ENCODE peak calls at places on chromosomes 13 and 19, in seven cellular contexts. M is stomach; G is naive thymus-derived CD4-positive, alpha-beta T cell; P is CD8-positive, alpha-beta memory T cell; L is keratinocyte; V is adipocyte; F is psoas muscle. J is an unnamed sample.

GRCh38 chr13:93878675-93879074 is 600.8 kb downstream of the DCT start:
- DNase-seq in V (no peak), L (no peak), G (no peak), M (no peak), F (no peak), P (no peak), J (no peak)

GRCh38 chr19:50896591-50897190 is 14.5 kb downstream of the KLK4 start:
- DNase-seq in F (no peak), G (no peak), L (peak; percentile 97), P (no peak), M (no peak), V (no peak), J (no peak)

GRCh38 chr13:99990045-99990977 is 8.7 kb downstream of the ZIC2 start:
- DNase-seq in G (no peak), L (no peak), F (no peak), M (no peak), P (no peak), V (no peak), J (no peak)

GRCh38 chr13:113995051-113995601 is 21.2 kb upstream of the C13orf46 start:
- DNase-seq in V (no peak), P (no peak), L (no peak), G (no peak), F (peak; percentile 70), M (no peak), J (no peak)

GRCh38 chr19:30664358-30665058 is 292.3 kb downstream of the ZNF536 start:
- DNase-seq in L (no peak), V (peak; percentile 18), G (no peak), F (no peak), M (peak; percentile 58), P (no peak), J (no peak)

GRCh38 chr19:33430674-33431277 is 57.3 kb downstream of the CEBPG start:
- DNase-seq in V (peak; percentile 78), F (peak; percentile 84), P (peak; percentile 48), M (peak; percentile 71), L (no peak), G (peak; percentile 41), J (peak; percentile 60)

GRCh38 chr19:29841209-29841558 is 29.4 kb downstream of the CCNE1 start:
- DNase-seq in P (no peak), V (no peak), F (peak; percentile 41), L (no peak), G (no peak), M (no peak), J (no peak)

GRCh38 chr13:23268441-23268840 is 87.7 kb downstream of the SGCG start:
- DNase-seq in L (no peak), G (no peak), P (no peak), F (no peak), V (no peak), M (no peak), J (no peak)

GRCh38 chr13:39565036-39565949 is 37.7 kb downstream of the LHFPL6 start:
- DNase-seq in G (no peak), V (peak; percentile 87), L (peak; percentile 46), M (no peak), F (no peak), P (no peak), J (no peak)

GRCh38 chr19:5738423-5738822 is 18.0 kb downstream of the CATSPERD start:
- DNase-seq in P (no peak), M (no peak), G (no peak), V (no peak), F (no peak), L (no peak), J (no peak)

GRCh38 chr19:17811103-17811502 is 10.2 kb downstream of the INSL3 start:
- DNase-seq in L (no peak), F (no peak), G (no peak), M (no peak), P (no peak), V (no peak), J (no peak)

GRCh38 chr13:111846396-111847174 is 220.4 kb upstream of the SOX1 start:
- DNase-seq in V (no peak), G (no peak), P (no peak), F (no peak), L (no peak), M (no peak), J (no peak)

GRCh38 chr19:4456843-4457653 is 546 bp downstream of the UBXN6 start:
- DNase-seq in V (peak; percentile 85), M (peak; percentile 41), F (peak; percentile 64), G (peak; percentile 45), L (no peak), P (no peak), J (peak; percentile 35)

GRCh38 chr13:72163671-72164070 is 296.7 kb upstream of the DACH1 start:
- DNase-seq in L (no peak), F (no peak), P (no peak), M (no peak), G (no peak), V (peak; percentile 11), J (no peak)

GRCh38 chr13:28159057-28159456 is 20.7 kb downstream of the PAN3 start:
- DNase-seq in V (no peak), G (no peak), M (no peak), F (no peak), P (no peak), L (no peak), J (no peak)

GRCh38 chr19:28208745-28209144 is 1004.2 kb downstream of the UQCRFS1 start:
- DNase-seq in L (no peak), M (no peak), V (no peak), G (no peak), F (no peak), P (no peak), J (no peak)

GRCh38 chr13:51760592-51760991 is 43.4 kb downstream of the DHRS12 start:
- DNase-seq in P (no peak), F (no peak), V (no peak), G (no peak), L (no peak), M (no peak), J (no peak)

GRCh38 chr13:50079278-50080157 is 64.3 kb downstream of the KCNRG start:
- DNase-seq in V (peak; percentile 20), M (no peak), L (no peak), F (no peak), G (no peak), P (no peak), J (no peak)

GRCh38 chr19:35008891-35009341 is 8.8 kb downstream of the GRAMD1A start:
- DNase-seq in M (no peak), P (no peak), L (no peak), F (no peak), G (no peak), V (no peak), J (no peak)

GRCh38 chr19:34232566-34233481 is 21.5 kb upstream of the GARRE1 start:
- DNase-seq in M (no peak), F (peak; percentile 65), V (peak; percentile 87), G (no peak), P (no peak), L (peak; percentile 70), J (no peak)

GRCh38 chr19:45439569-45440258 is 16.0 kb upstream of the ERCC1 start:
- DNase-seq in L (no peak), M (peak; percentile 85), P (peak; percentile 89), G (peak; percentile 75), F (peak; percentile 96), V (peak; percentile 93), J (peak; percentile 75)

GRCh38 chr13:86601351-86601750 is 802.1 kb upstream of the SLITRK6 start:
- DNase-seq in G (no peak), V (no peak), P (no peak), F (no peak), L (no peak), M (no peak), J (no peak)

GRCh38 chr19:58170860-58171259 is 12.0 kb upstream of the ZNF274 start:
- DNase-seq in P (no peak), V (no peak), L (no peak), G (no peak), M (no peak), F (no peak), J (no peak)
- H3K9me3 ChIP-seq in P (peaks cover 32% of the 10 kb centered on the region), V (peaks cover 82% of the 10 kb centered on the region), L (peaks cover 8% of the 10 kb centered on the region), G (peaks cover 90% of the 10 kb centered on the region), M (peaks cover 99% of the 10 kb centered on the region), F (peaks cover 65% of the 10 kb centered on the region), J (peaks cover 5% of the 10 kb centered on the region)

GRCh38 chr19:55985254-55985653 is 1.3 kb upstream of the NLRP5 start:
- DNase-seq in L (no peak), V (no peak), G (no peak), F (no peak), P (no peak), M (no peak), J (no peak)

GRCh38 chr19:55986487-55986886 is at the start of gene NLRP5:
- DNase-seq in F (no peak), V (no peak), P (no peak), L (no peak), G (no peak), M (no peak), J (no peak)
- H3K9me3 ChIP-seq in F (no peaks in the 10 kb centered on the region), V (no peaks in the 10 kb centered on the region), P (no peaks in the 10 kb centered on the region), L (peaks cover 3% of the 10 kb centered on the region), G (no peaks in the 10 kb centered on the region), M (no peaks in the 10 kb centered on the region), J (no peaks in the 10 kb centered on the region)

DNA sequence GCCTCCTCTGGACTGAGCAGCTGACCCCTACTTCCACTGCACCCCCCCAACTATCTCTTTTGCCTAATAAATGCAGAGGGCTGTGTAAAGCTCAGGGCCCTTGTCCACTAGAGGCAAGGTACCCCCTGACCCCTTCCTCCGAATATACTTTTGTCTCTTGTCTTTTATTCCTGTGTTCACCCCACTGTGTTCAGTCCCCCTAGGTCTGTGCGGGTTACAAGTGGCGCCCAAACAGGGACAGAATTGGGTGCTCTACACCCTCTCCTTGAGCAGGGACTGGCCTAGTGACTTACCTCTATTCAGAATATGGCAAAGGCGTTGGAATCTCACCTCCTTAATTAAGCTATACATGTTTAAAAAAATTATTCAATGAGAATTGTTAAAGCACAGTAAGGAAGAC is 15.0 kb downstream of the ZNF350 start:
- DNase-seq in P (no peak), V (no peak), F (no peak), L (no peak), M (no peak), G (no peak), J (no peak)
- H3K9me3 ChIP-seq in P (peaks cover 74% of the 10 kb centered on the region), V (peaks cover 97% of the 10 kb centered on the region), F (peaks cover 96% of the 10 kb centered on the region), L (peaks cover 19% of the 10 kb centered on the region), M (peaks cover 96% of the 10 kb centered on the region), G (peaks cover 97% of the 10 kb centered on the region), J (peaks cover 80% of the 10 kb centered on the region)

GRCh38 chr19:58021541-58022282 is 12.1 kb upstream of the ZSCAN1 start:
- DNase-seq in L (no peak), M (no peak), P (peak; percentile 39), F (no peak), G (peak; percentile 21), V (peak; percentile 45), J (no peak)

GRCh38 chr19:58024661-58025060 is 9.2 kb upstream of the ZSCAN1 start:
- DNase-seq in F (no peak), L (no peak), V (no peak), P (no peak), M (no peak), G (no peak), J (no peak)

GRCh38 chr19:58020985-58021384 is 12.8 kb upstream of the ZSCAN1 start:
- DNase-seq in F (no peak), L (no peak), P (no peak), M (no peak), V (no peak), G (no peak), J (no peak)

GRCh38 chr19:58020129-58020528 is 13.7 kb upstream of the ZSCAN1 start:
- DNase-seq in F (no peak), V (no peak), P (no peak), G (no peak), L (no peak), M (no peak), J (no peak)

DNA sequence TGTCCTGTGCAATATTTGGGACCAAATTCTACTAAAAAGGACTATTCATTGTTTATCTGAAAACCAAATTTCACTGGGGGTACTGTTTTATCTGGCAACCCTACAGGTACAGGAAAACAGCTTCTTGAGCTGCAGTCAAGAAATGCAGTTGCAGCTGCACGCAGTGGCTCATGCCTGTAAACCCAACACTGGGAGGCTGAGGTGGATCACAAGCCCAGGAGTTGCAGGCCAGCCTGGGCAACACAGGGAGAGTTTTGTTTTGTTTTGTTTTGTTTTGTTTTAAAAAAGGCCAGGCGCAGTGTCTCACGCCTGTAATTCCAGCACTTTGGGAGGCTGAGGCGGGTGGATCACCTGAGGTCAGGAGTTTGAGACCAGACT is 11.6 kb upstream of the ZSCAN1 start:
- DNase-seq in M (no peak), F (no peak), P (no peak), L (no peak), G (no peak), V (no peak), J (no peak)
- H3K9me3 ChIP-seq in M (peaks cover 25% of the 10 kb centered on the region), F (peaks cover 9% of the 10 kb centered on the region), P (peaks cover 4% of the 10 kb centered on the region), L (peaks cover 9% of the 10 kb centered on the region), G (peaks cover 16% of the 10 kb centered on the region), V (no peaks in the 10 kb centered on the region), J (no peaks in the 10 kb centered on the region)

J was measured in T-helper 17 cell.